ENCODE peak calls at places on chromosomes 2 and 18, in five cellular contexts. W, Q, S, P and B are unnamed samples. For H3K4me1, the result is how much of the 10 kb centered on the place peaks cover.

GRCh38 chr2:235199128-235199527 is 247.3 kb downstream of the SH3BP4 start:
- DNase-seq in W (no peak), Q (no peak), S (no peak), P (no peak), B (no peak)

GRCh38 chr2:180061085-180061484 is 54.0 kb upstream of the CWC22 start:
- DNase-seq in W (no peak), Q (no peak), S (no peak), P (no peak), B (no peak)

GRCh38 chr2:234291765-234292204 is 205.1 kb downstream of the ARL4C start:
- DNase-seq in W (peak), Q (no peak), S (no peak), P (no peak), B (no peak)

GRCh38 chr2:27655155-27655951 is 8.1 kb downstream of the SUPT7L start:
- DNase-seq in W (no peak), Q (no peak), S (no peak), P (no peak), B (no peak)

GRCh38 chr2:27085670-27086089 is 892 bp upstream of the KHK start:
- DNase-seq in W (peak), Q (peak), S (no peak), P (no peak), B (no peak)

GRCh38 chr2:68849579-68850030 is 21.6 kb downstream of the BMP10 start:
- DNase-seq in W (no peak), Q (no peak), S (no peak), P (no peak), B (no peak)

GRCh38 chr2:15302154-15302553 is 259.0 kb downstream of the NBAS start:
- DNase-seq in W (no peak), Q (no peak), S (no peak), P (no peak), B (no peak)

GRCh38 chr2:130359466-130359865 is 3.6 kb downstream of the PTPN18 start:
- DNase-seq in W (no peak), Q (no peak), S (no peak), P (no peak), B (no peak)

GRCh38 chr2:237875234-237876055 is 16.0 kb downstream of the RAMP1 start:
- DNase-seq in W (no peak), Q (no peak), S (no peak), P (no peak), B (no peak)

GRCh38 chr18:23916338-23916737 is 98.2 kb upstream of the TTC39C start:
- DNase-seq in W (no peak), Q (no peak), S (no peak), P (no peak), B (no peak)

GRCh38 chr2:142883526-142883925 is 6.1 kb downstream of the KYNU start:
- DNase-seq in W (no peak), Q (no peak), S (no peak), P (no peak), B (no peak)

GRCh38 chr2:95310651-95311050 is 13.5 kb downstream of the KCNIP3 start:
- DNase-seq in W (no peak), Q (no peak), S (no peak), P (no peak), B (no peak)

GRCh38 chr2:26982102-26982742 is 11.8 kb downstream of the MAPRE3 start:
- DNase-seq in W (peak), Q (no peak), S (no peak), P (peak), B (no peak)

GRCh38 chr2:218285604-218286003 is 6.7 kb downstream of the TMBIM1 start:
- DNase-seq in W (peak), Q (no peak), S (no peak), P (no peak), B (no peak)

GRCh38 chr18:68418881-68419280 is 296.0 kb downstream of the TMX3 start:
- DNase-seq in W (no peak), Q (no peak), S (no peak), P (no peak), B (no peak)

GRCh38 chr2:221518201-221518936 is 53.7 kb downstream of the EPHA4 start:
- DNase-seq in W (no peak), Q (no peak), S (no peak), P (no peak), B (peak)

GRCh38 chr2:163347982-163348842 is 387.6 kb downstream of the FIGN start:
- DNase-seq in W (peak), Q (peak), S (peak), P (no peak), B (no peak)

GRCh38 chr2:4020153-4020552 is 316.8 kb downstream of the DCDC2C start:
- DNase-seq in W (no peak), Q (no peak), S (no peak), P (no peak), B (no peak)

GRCh38 chr2:72237549-72237948 is 89.9 kb upstream of the CYP26B1 start:
- DNase-seq in W (no peak), Q (no peak), S (no peak), P (no peak), B (no peak)

GRCh38 chr2:174802459-174802858 is 38.2 kb upstream of the CHRNA1 start:
- DNase-seq in W (no peak), Q (no peak), S (no peak), P (no peak), B (no peak)

GRCh38 chr2:113276906-113277425 is 1.8 kb downstream of the PAX8 start:
- DNase-seq in W (no peak), Q (no peak), S (peak), P (no peak), B (no peak)

DNA sequence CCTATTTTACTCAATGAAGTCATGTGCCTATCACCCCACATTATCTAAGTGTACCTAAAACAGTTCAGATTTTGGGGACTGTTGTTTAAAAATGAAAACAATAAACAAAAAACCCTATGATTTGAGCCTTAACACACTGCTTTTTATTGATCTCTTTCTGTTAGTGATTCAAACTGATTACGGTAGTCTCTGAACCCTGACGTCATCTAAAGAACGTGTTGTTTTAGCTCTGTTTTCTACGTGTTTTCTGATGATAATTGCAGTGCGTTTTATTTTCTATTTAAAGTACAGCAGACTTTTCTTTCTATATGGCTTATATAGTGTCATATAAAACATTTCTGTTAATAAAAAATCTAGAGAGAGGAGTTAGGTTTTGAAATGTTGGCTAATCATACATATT is 93.9 kb upstream of the FAM237A start:
- DNase-seq in W (no peak), Q (no peak), S (no peak), P (no peak), B (no peak)
- H3K4me1 ChIP-seq in W (under half), Q (under half), S (under half), P (under half), B (under half)

DNA sequence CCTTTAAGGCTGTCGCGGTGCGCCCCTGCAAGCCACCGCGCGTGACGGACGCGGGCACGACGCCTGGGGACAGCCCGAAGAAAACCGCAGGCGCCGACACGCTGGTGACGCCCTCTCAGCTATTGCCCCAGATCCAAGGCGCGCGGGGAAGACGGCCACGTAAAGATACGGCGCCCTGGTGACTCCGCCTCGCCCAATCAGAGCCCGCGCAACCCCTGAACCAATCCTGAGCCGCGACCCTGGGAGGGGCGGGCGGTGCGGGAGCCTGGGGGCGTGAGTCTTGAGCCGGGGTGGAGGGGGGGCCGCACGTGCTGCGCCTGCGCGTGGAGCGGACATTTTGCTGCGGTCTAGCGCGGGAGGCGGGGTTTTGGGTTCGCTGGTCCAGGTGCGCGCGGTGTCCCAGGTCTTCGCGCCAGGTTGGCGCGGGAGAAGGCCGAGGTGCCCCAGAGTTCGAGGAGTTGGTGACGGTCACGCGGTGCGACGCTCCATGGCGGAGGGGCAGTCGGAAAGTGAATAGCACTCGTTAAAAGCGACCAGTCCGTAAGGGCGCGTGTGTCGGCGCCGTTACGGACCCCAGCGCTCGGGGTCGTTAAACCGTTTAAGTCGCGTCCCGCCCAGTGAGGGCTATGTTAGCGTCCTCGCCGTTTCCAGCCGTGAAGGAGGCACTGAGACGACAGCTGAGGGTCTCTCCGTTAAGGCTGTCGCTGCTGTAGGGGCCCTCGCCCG is 15.9 kb downstream of the NMUR1 start:
- DNase-seq in W (peak), Q (peak), S (peak), P (peak), B (peak)
- H3K27ac ChIP-seq in W (peak), Q (peak), S (peak), P (peak), B (peak)

GRCh38 chr2:10302479-10303173 is at the start of gene HPCAL1:
- DNase-seq in W (peak), Q (no peak), S (peak), P (peak), B (peak)
- H3K4me1 ChIP-seq in W (under half), Q (half or more), S (under half), P (under half), B (half or more)

GRCh38 chr2:172735646-172736418 is at the start of gene RAPGEF4:
- DNase-seq in W (no peak), Q (no peak), S (peak), P (no peak), B (no peak)
- H3K27ac ChIP-seq in W (no peak), Q (no peak), S (no peak), P (no peak), B (no peak)

DNA sequence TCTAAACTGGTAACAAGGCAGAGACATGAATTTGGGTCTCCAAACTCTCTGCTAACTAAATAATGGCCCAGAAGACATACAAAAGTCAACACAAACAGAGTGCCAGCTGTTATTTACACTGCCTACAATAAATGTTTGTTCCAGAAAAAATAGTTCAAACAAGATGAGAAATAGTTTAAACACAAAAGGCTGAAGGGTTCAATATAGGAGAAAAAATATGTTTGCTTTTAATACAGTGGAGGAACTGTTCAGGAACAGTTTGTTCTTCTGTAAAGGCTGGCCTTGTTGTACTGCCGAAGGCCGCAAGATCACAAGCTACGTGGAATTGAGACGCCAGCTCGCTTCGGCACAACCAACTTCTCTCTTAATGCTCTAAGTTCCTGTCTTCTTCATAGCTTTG is 74.6 kb downstream of the AFF3 start:
- DNase-seq in W (no peak), Q (no peak), S (no peak), P (no peak), B (no peak)
- H3K4me1 ChIP-seq in W (under half), Q (under half), S (under half), P (under half), B (under half)

DNA sequence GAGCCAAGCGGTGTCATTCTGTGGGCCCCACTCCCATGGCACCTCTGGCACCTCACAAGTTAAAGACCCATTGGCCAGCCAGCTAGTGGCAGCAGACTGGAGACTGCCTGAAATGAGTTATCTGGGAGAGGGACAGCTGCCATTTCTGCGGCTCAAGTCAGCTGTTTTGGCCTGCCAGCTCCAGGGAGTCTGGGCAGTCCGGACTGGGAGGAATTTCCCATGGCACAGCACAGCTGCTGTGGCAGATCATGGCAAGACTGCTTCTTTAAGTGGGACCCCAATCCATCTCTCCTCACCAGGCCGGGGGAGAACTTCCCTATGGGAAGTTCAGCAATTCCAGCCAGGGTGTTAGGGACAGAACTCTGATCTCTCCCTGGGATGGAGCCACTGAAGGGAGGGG is 2187.6 kb upstream of the CELF4 start:
- DNase-seq in W (no peak), Q (no peak), S (no peak), P (no peak), B (no peak)
- H3K27ac ChIP-seq in W (no peak), Q (no peak), S (peak), P (no peak), B (no peak)

GRCh38 chr18:46222093-46222492 is 117.9 kb downstream of the HAUS1 start:
- DNase-seq in W (no peak), Q (no peak), S (no peak), P (no peak), B (no peak)
- H3K4me1 ChIP-seq in W (under half), Q (under half), S (under half), P (under half), B (under half)

GRCh38 chr2:231068525-231069222 is 12.0 kb downstream of the PSMD1 start:
- DNase-seq in W (no peak), Q (no peak), S (no peak), P (no peak), B (no peak)
- H3K27ac ChIP-seq in W (no peak), Q (peak), S (no peak), P (no peak), B (no peak)